ENCODE peak calls at places on chromosomes 6 and 20, in five cellular contexts. N is tibial artery, Y is keratinocyte, G is skeletal muscle cell, E is fibroblast of lung. O is an unnamed sample.
A peak's percentile ranks its signal among the peaks of the same experiment; 100 is the strongest.

GRCh38 chr6:25326958-25327357 is 47.8 kb downstream of the CARMIL1 start:
- DNase-seq in G (no peak), N (no peak), E (no peak), Y (no peak), O (no peak)

GRCh38 chr20:64044484-64045247 is 4.8 kb downstream of the SOX18 start:
- DNase-seq in E (peak; percentile 44), G (no peak), Y (no peak), N (no peak), O (no peak)

GRCh38 chr6:39072830-39073229 is 24.2 kb downstream of the GLP1R start:
- DNase-seq in Y (no peak), G (no peak), N (no peak), E (no peak), O (no peak)

GRCh38 chr20:45919951-45920794 is 8.2 kb upstream of the PLTP start:
- DNase-seq in E (peak; percentile 94), G (peak; percentile 50), N (no peak), Y (no peak), O (no peak)

GRCh38 chr20:47396762-47397476 is 40.4 kb upstream of the ZMYND8 start:
- DNase-seq in E (peak; percentile 22), G (no peak), Y (no peak), N (no peak), O (no peak)

GRCh38 chr20:32348207-32348606 is 9.9 kb upstream of the ASXL1 start:
- DNase-seq in Y (no peak), G (no peak), N (no peak), E (no peak), O (no peak)

GRCh38 chr6:13914346-13914745 is 10.4 kb upstream of the RNF182 start:
- DNase-seq in G (no peak), E (peak; percentile 48), Y (no peak), N (no peak), O (no peak)

GRCh38 chr6:45801471-45802289 is 214.0 kb downstream of the CLIC5 start:
- DNase-seq in G (no peak), N (no peak), Y (no peak), E (no peak), O (no peak)

GRCh38 chr6:3861424-3861823 is 12.3 kb downstream of the FAM50B start:
- DNase-seq in N (no peak), E (no peak), Y (no peak), G (no peak), O (no peak)

GRCh38 chr20:25058051-25058796 is at the start of gene ACSS1:
- DNase-seq in N (peak; percentile 61), G (no peak), E (peak; percentile 35), Y (no peak), O (no peak)

GRCh38 chr6:121917834-121918559 is 481.5 kb upstream of the HSF2 start:
- DNase-seq in N (no peak), Y (peak; percentile 9), G (no peak), E (no peak), O (no peak)

GRCh38 chr6:169539176-169539897 is 162.5 kb downstream of the WDR27 start:
- DNase-seq in Y (no peak), N (no peak), E (peak; percentile 34), G (no peak), O (no peak)

GRCh38 chr6:131894735-131895424 is 56.3 kb downstream of the CCN2 start:
- DNase-seq in Y (no peak), G (no peak), E (peak; percentile 24), N (no peak), O (no peak)

GRCh38 chr6:41967312-41968287 is 26.0 kb upstream of the CCND3 start:
- DNase-seq in G (no peak), N (no peak), Y (no peak), E (peak; percentile 18), O (peak; percentile 26)

GRCh38 chr20:49460916-49461315 is 21.6 kb downstream of the KCNB1 start:
- DNase-seq in Y (no peak), E (no peak), N (no peak), G (no peak), O (no peak)

GRCh38 chr6:43891072-43891870 is 121.3 kb downstream of the VEGFA start:
- DNase-seq in Y (no peak), N (no peak), G (no peak), E (no peak), O (no peak)

GRCh38 chr20:37627060-37627766 is 66.6 kb upstream of the CTNNBL1 start:
- DNase-seq in G (peak; percentile 4), Y (peak; percentile 5), E (peak; percentile 64), N (no peak), O (peak; percentile 24)

GRCh38 chr20:3706774-3707507 is 5.5 kb downstream of the SIGLEC1 start:
- DNase-seq in N (peak; percentile 54), G (no peak), E (peak; percentile 28), Y (no peak), O (no peak)

GRCh38 chr6:1482381-1483166 is 93.2 kb downstream of the FOXF2 start:
- DNase-seq in N (no peak), E (no peak), Y (no peak), G (no peak), O (no peak)

GRCh38 chr6:32933661-32934085 is 7.2 kb downstream of the HLA-DMB start:
- DNase-seq in N (peak; percentile 87), G (peak; percentile 25), E (peak; percentile 82), Y (peak; percentile 21), O (peak; percentile 27)

GRCh38 chr6:49563006-49563886 is 12.8 kb downstream of the C6orf141 start:
- DNase-seq in Y (no peak), G (no peak), N (no peak), E (no peak), O (no peak)

GRCh38 chr6:72175936-72176335 is 289.6 kb downstream of the RIMS1 start:
- DNase-seq in N (no peak), E (peak; percentile 51), G (no peak), Y (no peak), O (no peak)

GRCh38 chr6:75262716-75263463 is 19.3 kb upstream of the COX7A2 start:
- DNase-seq in Y (no peak), G (no peak), E (no peak), N (no peak), O (no peak)

GRCh38 chr20:13581451-13581850 is 57.3 kb downstream of the TASP1 start:
- DNase-seq in N (no peak), G (no peak), Y (no peak), E (no peak), O (no peak)

GRCh38 chr6:136956590-136957573 is 34.8 kb downstream of the SLC35D3 start:
- DNase-seq in N (no peak), Y (no peak), E (no peak), G (no peak), O (no peak)

GRCh38 chr20:45419188-45420091 is 3.5 kb downstream of the PIGT start:
- DNase-seq in Y (peak; percentile 23), E (peak; percentile 89), N (peak; percentile 82), G (peak; percentile 90), O (peak; percentile 84)

GRCh38 chr6:31738048-31738979 is 1.5 kb upstream of the MSH5 start:
- DNase-seq in G (peak; percentile 62), Y (no peak), E (peak; percentile 87), N (peak; percentile 56), O (peak; percentile 68)

GRCh38 chr6:157157228-157157627 is 166.1 kb downstream of the TMEM242 start:
- DNase-seq in N (no peak), Y (no peak), E (no peak), G (no peak), O (no peak)

GRCh38 chr20:44961868-44962267 is 1.7 kb upstream of the TOMM34 start:
- DNase-seq in N (no peak), G (no peak), Y (no peak), E (no peak), O (no peak)

O was measured in non-pigmented ciliary epithelial cell.